ENCODE peak calls at places on chromosome 2, in ten cellular contexts. B is OCI-LY7, P is SK-N-SH, Z is Karpas-422, A is hepatocyte, Y is GM23338, J is GM23248, I is PC-9, F is MM.1S, K is HCT116. H is an unnamed sample.

GRCh38 chr2:238250896-238251295 is 11.1 kb upstream of the HES6 start:
- DNase-seq in B (no peak), P (no peak), Z (no peak), A (no peak), Y (no peak), J (no peak), I (no peak), F (no peak), K (no peak), H (no peak)

GRCh38 chr2:171403181-171403580 is 30.6 kb downstream of the METTL8 start:
- DNase-seq in B (no peak), P (no peak), Z (no peak), A (no peak), Y (no peak), J (peak; percentile 40), I (no peak), F (no peak), K (no peak), H (peak; percentile 78)

GRCh38 chr2:67649331-67650071 is 252.4 kb downstream of the ETAA1 start:
- DNase-seq in B (no peak), P (peak; percentile 43), Z (no peak), A (peak; percentile 18), Y (no peak), J (peak; percentile 64), I (no peak), F (no peak), K (no peak), H (peak; percentile 25)

GRCh38 chr2:169050476-169051240 is 18.7 kb upstream of the DHRS9 start:
- DNase-seq in B (no peak), P (no peak), Z (no peak), A (no peak), Y (no peak), J (peak; percentile 9), I (no peak), F (no peak), K (no peak), H (peak; percentile 90)

GRCh38 chr2:119760237-119760807 is 600 bp downstream of the PTPN4 start:
- DNase-seq in B (peak; percentile 71), P (no peak), Z (peak; percentile 69), A (no peak), Y (peak; percentile 60), J (no peak), I (no peak), F (peak; percentile 53), K (no peak), H (peak; percentile 39)

GRCh38 chr2:232320038-232320790 is 58.3 kb upstream of the ALPP start:
- DNase-seq in B (no peak), P (no peak), Z (no peak), A (no peak), Y (no peak), J (no peak), I (no peak), F (no peak), K (no peak), H (no peak)

GRCh38 chr2:233265899-233266431 is 14.5 kb downstream of the ATG16L1 start:
- DNase-seq in B (no peak), P (no peak), Z (no peak), A (no peak), Y (no peak), J (no peak), I (no peak), F (no peak), K (no peak), H (no peak)

GRCh38 chr2:72415256-72415655 is 267.6 kb upstream of the CYP26B1 start:
- DNase-seq in B (no peak), P (peak; percentile 10), Z (no peak), A (no peak), Y (no peak), J (peak; percentile 80), I (no peak), F (no peak), K (no peak), H (peak; percentile 67)

DNA sequence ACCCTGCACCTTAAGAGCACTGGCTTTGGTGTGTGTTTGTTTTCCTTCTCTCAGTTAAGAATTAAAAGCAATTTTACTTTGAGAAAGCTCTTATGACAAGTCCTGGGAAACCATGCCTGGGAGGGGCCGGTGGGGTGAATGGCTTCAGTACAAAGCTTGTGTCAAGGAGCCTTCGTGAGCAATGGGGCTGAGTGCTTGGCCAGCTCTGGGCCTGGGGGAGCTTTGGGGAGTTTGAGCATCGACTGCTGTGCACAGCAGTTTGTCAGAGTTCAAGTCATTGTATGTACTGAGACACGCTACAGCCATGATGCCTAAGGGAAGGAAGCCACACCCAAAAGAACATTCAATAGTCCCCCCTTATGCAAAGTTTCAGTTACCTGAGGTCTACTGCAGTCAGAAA is 75.8 kb downstream of the ARHGEF4 start:
- DNase-seq in B (no peak), P (no peak), Z (no peak), A (no peak), Y (no peak), J (no peak), I (no peak), F (no peak), K (no peak), H (no peak)
- H2AFZ ChIP-seq in B (no peak overlapping the region), P (no peak overlapping the region), Z (no peak overlapping the region), A (no peak overlapping the region), Y (no peak overlapping the region), J (no peak overlapping the region), I (no peak overlapping the region), F (no peak overlapping the region), K (no peak overlapping the region), H (no peak overlapping the region)

DNA sequence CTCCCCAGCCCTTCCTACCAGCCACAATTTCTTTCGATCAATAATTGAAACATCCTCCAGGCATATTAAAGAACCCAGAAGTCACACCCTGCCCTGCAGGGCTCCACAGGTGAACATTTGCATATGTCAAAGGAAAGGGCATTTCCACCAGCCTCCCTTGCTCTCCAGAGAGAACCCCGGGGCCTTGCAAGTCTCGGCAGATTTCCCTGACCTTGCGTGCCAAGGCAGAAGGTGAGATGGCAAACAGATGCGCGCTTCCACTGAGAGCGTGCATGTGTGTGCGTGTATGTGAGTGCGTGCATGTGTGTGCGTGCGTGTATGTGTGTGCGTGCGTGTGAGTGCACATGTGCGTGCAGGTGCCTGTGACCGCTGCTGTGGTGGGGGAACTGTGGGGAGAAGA is 120.3 kb downstream of the INO80D start:
- DNase-seq in B (no peak), P (no peak), Z (no peak), A (no peak), Y (no peak), J (no peak), I (no peak), F (no peak), K (no peak), H (no peak)
- H3K9me2 ChIP-seq in B (no peaks in the 10 kb centered on the region), P (no peaks in the 10 kb centered on the region), Z (no peaks in the 10 kb centered on the region), A (no peaks in the 10 kb centered on the region), Y (peaks cover 4% of the 10 kb centered on the region), J (no peaks in the 10 kb centered on the region), I (no peaks in the 10 kb centered on the region), F (no peaks in the 10 kb centered on the region), K (no peaks in the 10 kb centered on the region), H (no peaks in the 10 kb centered on the region)

DNA sequence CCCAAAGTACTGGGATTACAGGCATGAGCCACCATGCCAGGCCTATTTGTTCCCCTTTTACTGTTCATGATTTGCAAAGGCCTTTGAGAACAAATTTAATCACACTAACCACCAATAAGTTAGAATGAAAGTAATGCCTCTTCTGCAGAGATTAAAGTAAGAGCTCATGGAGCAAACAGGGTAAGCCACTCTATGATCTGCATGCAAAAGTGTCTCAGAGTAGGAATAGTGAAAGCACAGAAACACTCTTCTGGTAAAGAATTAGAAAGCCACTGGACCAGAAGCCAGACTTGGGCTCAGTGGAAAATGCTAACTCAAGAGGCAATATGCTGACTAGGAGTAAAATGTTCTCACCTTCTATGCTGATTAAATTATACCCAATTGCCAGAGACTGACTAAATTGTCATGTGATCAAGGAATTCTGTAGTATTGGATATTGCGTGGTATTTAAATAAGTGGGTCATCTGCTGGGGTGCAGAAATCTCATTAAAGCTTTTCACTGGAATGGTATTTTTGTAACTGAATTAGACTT is 235.3 kb upstream of the ERBB4 start:
- DNase-seq in B (no peak), P (no peak), Z (no peak), A (no peak), Y (no peak), J (no peak), I (no peak), F (no peak), K (no peak), H (no peak)
- H2AFZ ChIP-seq in B (no peak overlapping the region), P (no peak overlapping the region), Z (no peak overlapping the region), A (no peak overlapping the region), Y (no peak overlapping the region), J (peak overlapping the region; percentile 22), I (no peak overlapping the region), F (no peak overlapping the region), K (no peak overlapping the region), H (no peak overlapping the region)

GRCh38 chr2:235043762-235044500 is 92.1 kb downstream of the SH3BP4 start:
- DNase-seq in B (peak; percentile 13), P (no peak), Z (no peak), A (no peak), Y (no peak), J (no peak), I (no peak), F (no peak), K (no peak), H (no peak)

GRCh38 chr2:235044501-235045271 is 92.9 kb downstream of the SH3BP4 start:
- DNase-seq in B (no peak), P (no peak), Z (no peak), A (no peak), Y (no peak), J (no peak), I (no peak), F (no peak), K (no peak), H (no peak)

GRCh38 chr2:235041918-235042575 is 90.2 kb downstream of the SH3BP4 start:
- DNase-seq in B (no peak), P (no peak), Z (no peak), A (no peak), Y (no peak), J (no peak), I (no peak), F (no peak), K (no peak), H (no peak)

GRCh38 chr2:235041221-235041917 is 89.6 kb downstream of the SH3BP4 start:
- DNase-seq in B (no peak), P (no peak), Z (no peak), A (no peak), Y (no peak), J (no peak), I (no peak), F (no peak), K (no peak), H (no peak)

DNA sequence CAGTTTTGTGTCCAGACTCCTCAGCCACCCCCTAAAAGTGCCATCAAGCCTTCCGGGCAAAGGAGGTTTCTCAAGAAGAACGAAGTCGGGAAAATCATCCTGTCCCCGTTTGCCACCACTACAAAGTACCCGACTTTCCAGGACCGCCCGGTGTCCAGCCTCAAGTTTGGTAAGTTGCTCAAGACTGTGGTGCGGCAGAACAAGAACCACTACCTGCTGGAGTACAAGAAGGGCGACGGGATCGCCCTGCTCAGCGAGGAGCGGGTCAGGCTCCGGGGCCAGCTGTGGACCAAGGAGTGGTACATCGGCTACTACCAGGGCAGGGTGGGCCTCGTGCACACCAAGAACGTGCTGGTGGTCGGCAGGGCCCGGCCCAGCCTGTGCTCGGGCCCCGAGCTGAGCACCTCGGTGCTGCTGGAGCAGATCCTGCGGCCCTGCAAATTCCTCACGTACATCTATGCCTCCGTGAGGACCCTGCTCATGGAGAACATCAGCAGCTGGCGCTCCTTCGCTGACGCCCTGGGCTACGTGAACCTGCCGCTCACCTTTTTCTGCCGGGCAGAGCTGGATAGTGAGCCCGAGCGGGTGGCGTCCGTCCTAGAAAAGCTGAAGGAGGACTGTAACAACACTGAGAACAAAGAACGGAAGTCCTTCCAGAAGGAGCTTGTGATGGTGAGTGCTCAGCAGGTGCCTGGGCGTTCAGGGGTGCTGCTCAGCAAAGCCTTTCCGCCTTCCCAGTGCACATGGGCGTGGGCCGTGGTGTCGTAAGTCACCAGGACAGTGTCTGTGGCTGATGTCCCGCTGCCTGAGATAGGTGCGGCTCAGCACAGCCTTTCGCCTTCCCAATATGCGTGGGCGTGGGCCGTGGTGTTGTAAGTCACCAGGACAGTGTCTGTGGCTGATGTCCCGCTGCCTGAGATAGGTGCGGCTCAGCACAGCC is 91.0 kb downstream of the SH3BP4 start:
- DNase-seq in B (no peak), P (no peak), Z (no peak), A (no peak), Y (no peak), J (no peak), I (no peak), F (no peak), K (no peak), H (no peak)
- H3K9me2 ChIP-seq in B (no peaks in the 10 kb centered on the region), P (no peaks in the 10 kb centered on the region), Z (no peaks in the 10 kb centered on the region), A (no peaks in the 10 kb centered on the region), Y (no peaks in the 10 kb centered on the region), J (no peaks in the 10 kb centered on the region), I (no peaks in the 10 kb centered on the region), F (no peaks in the 10 kb centered on the region), K (no peaks in the 10 kb centered on the region), H (no peaks in the 10 kb centered on the region)